ENCODE peak calls at places on chromosomes 6 and 20, in five cellular contexts. Z, P, A, X and J are unnamed samples.

GRCh38 chr6:72422126-72422680 is 199.7 kb upstream of the KCNQ5 start:
- DNase-seq in Z (no peak), P (no peak), A (no peak), X (no peak), J (no peak)

GRCh38 chr6:43972915-43973304 is 154.3 kb downstream of the MRPL14 start:
- DNase-seq in Z (peak), P (peak), A (peak), X (peak), J (peak)

GRCh38 chr6:170022827-170023619 is 267.9 kb downstream of the DLL1 start:
- DNase-seq in Z (peak), P (peak), A (no peak), X (no peak), J (no peak)

GRCh38 chr20:34030453-34030852 is 36.7 kb downstream of the RALY start:
- DNase-seq in Z (no peak), P (no peak), A (no peak), X (no peak), J (no peak)

GRCh38 chr6:117188627-117189201 is 76.6 kb upstream of the VGLL2 start:
- DNase-seq in Z (no peak), P (no peak), A (no peak), X (no peak), J (no peak)

GRCh38 chr6:2877057-2877882 is 25.8 kb downstream of the SERPINB9 start:
- DNase-seq in Z (no peak), P (no peak), A (no peak), X (no peak), J (peak)

GRCh38 chr20:14312001-14312400 is 25.4 kb downstream of the FLRT3 start:
- DNase-seq in Z (no peak), P (no peak), A (no peak), X (no peak), J (no peak)

GRCh38 chr6:87393026-87393622 is 14.6 kb upstream of the CFAP206 start:
- DNase-seq in Z (no peak), P (no peak), A (peak), X (no peak), J (no peak)

GRCh38 chr6:37303891-37304503 is 46.1 kb upstream of the TMEM217 start:
- DNase-seq in Z (no peak), P (no peak), A (no peak), X (no peak), J (no peak)

GRCh38 chr6:35213161-35213823 is 464 bp upstream of the SCUBE3 start:
- DNase-seq in Z (no peak), P (no peak), A (no peak), X (no peak), J (no peak)

GRCh38 chr6:113031591-113031990 is 684.5 kb downstream of the RFPL4B start:
- DNase-seq in Z (no peak), P (no peak), A (no peak), X (no peak), J (no peak)

GRCh38 chr6:53646606-53647005 is 18.9 kb downstream of the KLHL31 start:
- DNase-seq in Z (no peak), P (no peak), A (no peak), X (no peak), J (no peak)

GRCh38 chr20:15702161-15702560 is 871.1 kb downstream of the KIF16B start:
- DNase-seq in Z (no peak), P (no peak), A (no peak), X (no peak), J (no peak)

GRCh38 chr6:69801711-69802110 is 4.9 kb upstream of the LMBRD1 start:
- DNase-seq in Z (no peak), P (no peak), A (no peak), X (no peak), J (no peak)
- H3K27ac ChIP-seq in Z (no peak), P (no peak), A (no peak), X (no peak), J (no peak)

GRCh38 chr20:62136283-62137091 is 6.7 kb downstream of the PSMA7 start:
- DNase-seq in Z (peak), P (no peak), A (peak), X (no peak), J (peak)
- TF ChIP-seq POLR2A in Z (no peak), P (no peak), A (no peak), X (no peak), J (no peak)

GRCh38 chr20:53321596-53321995 is 272.0 kb downstream of the ZNF217 start:
- DNase-seq in Z (no peak), P (no peak), A (no peak), X (no peak), J (no peak)
- TF ChIP-seq CTCF in Z (no peak), P (no peak), A (no peak), X (no peak), J (no peak)

GRCh38 chr20:32523613-32524218 is 61.4 kb downstream of the NOL4L start:
- DNase-seq in Z (no peak), P (no peak), A (no peak), X (no peak), J (no peak)
- H3K27ac ChIP-seq in Z (no peak), P (no peak), A (no peak), X (no peak), J (no peak)

GRCh38 chr20:378961-379336 is 1.6 kb upstream of the TRIB3 start:
- DNase-seq in Z (no peak), P (peak), A (no peak), X (no peak), J (no peak)

GRCh38 chr20:380763-381580 is 412 bp downstream of the TRIB3 start:
- DNase-seq in Z (peak), P (peak), A (peak), X (no peak), J (peak)

GRCh38 chr20:383889-384288 is 3.3 kb downstream of the TRIB3 start:
- DNase-seq in Z (no peak), P (no peak), A (no peak), X (no peak), J (no peak)

GRCh38 chr20:382291-383115 is 1.9 kb downstream of the TRIB3 start:
- DNase-seq in Z (no peak), P (no peak), A (no peak), X (no peak), J (no peak)

DNA sequence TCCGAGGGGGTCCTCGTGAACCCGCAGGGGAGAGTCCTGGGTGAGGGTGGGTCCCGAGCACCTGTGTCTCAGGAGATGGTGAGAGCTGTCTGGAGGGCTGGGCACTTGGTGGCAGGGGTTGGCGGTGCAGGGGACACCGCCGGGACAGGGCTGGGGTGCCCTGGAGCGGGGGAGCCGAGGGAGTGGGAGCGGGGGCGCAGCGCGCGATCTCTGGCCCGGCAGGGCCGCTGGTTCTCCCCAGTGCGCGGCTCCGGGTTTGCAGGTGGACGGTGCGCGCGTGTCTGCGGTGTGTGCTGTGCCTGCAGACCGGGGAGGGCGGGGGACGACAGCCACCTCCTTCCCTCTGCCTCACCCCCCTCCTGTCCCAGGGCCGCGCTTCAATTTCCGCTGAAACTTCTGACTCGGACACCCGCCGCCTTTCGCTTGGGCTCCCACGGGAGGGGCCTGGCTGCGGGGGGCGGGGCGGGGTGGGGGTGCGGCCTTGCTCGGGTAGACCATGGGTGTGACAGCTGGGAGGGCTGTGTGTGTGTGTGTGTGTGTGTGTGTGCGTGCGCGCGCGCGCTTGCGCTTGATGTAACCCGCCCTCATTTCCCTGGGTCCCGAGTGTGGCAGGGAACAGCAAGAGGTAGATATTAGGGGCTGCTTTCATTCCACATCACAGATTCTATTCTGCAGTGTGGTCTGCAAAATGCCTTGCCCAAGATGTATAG is 1.2 kb downstream of the TRIB3 start:
- DNase-seq in Z (peak), P (peak), A (peak), X (peak), J (peak)
- TF ChIP-seq POLR2A in Z (no peak), P (no peak), A (peak), X (peak), J (peak)

GRCh38 chr20:58150772-58151171 is 77.7 kb downstream of the ANKRD60 start:
- DNase-seq in Z (no peak), P (no peak), A (no peak), X (no peak), J (no peak)

GRCh38 chr20:58160451-58161051 is 67.9 kb downstream of the ANKRD60 start:
- DNase-seq in Z (no peak), P (no peak), A (no peak), X (no peak), J (no peak)

GRCh38 chr20:58153121-58153520 is 75.3 kb downstream of the ANKRD60 start:
- DNase-seq in Z (no peak), P (no peak), A (no peak), X (no peak), J (peak)

GRCh38 chr20:58154106-58154505 is 74.3 kb downstream of the ANKRD60 start:
- DNase-seq in Z (no peak), P (no peak), A (no peak), X (no peak), J (no peak)

DNA sequence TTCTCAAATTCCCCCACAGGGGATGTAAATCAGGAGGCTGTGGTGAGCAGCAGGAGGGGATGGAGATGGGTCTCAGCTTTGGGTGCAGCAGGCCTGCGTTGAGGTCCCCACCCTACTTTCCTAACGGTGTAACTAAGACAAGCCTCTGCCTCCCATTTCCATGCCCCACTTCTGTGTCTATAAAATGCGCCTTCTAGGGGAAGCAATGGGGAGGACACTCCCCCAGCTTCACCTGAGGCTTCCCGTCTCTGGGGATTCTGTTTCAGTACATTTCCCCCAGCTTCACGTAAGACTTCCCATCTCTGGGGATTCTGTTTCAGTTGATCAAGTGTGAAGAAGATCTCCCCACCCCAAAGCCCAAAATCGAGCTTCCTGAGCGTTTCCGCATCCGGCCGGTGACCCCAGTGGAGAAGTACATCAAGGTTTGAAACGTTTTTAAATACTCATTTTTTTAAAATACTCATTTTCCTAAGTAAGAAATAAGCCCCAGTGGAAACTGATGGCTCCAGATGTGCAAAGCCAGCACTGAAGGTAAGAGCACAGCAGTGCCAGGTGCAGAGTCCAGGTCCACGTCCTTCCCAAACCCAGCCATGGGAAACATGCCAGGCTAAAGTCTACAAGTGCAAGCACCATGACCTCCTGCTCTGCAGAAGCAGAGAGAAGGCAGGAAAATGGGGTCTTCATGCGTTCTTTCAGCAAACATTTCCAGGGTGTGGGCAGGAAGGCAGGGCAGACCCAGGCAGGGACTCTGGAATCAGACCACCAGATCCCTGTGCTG is 73.1 kb downstream of the ANKRD60 start:
- DNase-seq in Z (no peak), P (no peak), A (no peak), X (no peak), J (peak)
- TF ChIP-seq CTCF in Z (no peak), P (no peak), A (no peak), X (no peak), J (no peak)

GRCh38 chr6:33885121-33886057 is 81.6 kb upstream of the MLN start:
- DNase-seq in Z (no peak), P (no peak), A (no peak), X (no peak), J (peak)
- H3K27ac ChIP-seq in Z (peak), P (no peak), A (peak), X (no peak), J (no peak)

DNA sequence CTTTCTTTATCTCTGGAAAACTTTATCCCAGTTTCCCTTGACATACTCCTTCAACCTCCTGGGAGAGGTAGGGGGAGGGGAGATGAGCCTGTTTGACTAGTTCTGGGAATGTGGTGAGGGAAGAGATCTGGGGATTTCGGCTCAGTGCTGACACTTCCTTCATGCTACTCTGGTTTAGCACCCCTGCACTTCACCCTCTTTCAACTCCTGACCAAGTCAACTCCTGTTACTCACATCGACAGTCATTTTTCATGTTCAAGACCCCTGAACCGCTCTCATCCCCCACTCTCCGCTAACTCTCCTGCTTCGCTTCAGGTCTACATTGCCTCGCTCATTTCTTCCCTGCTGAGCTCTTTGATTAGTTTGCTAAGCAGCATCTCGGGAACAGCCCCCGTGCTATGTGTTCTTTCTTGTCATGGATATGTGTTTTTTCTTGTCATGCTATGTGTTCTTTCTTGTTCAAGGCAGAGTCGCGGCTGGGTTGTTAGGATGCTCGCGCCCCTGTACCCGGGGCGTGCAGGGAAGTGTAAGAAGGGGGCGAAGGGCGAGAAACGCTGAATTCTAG is 16.6 kb upstream of the TRIM27 start:
- DNase-seq in Z (no peak), P (no peak), A (peak), X (no peak), J (no peak)
- TF ChIP-seq POLR2A in Z (no peak), P (no peak), A (no peak), X (no peak), J (no peak)

GRCh38 chr20:45545754-45546453 is 1.3 kb downstream of the EPPIN start:
- DNase-seq in Z (no peak), P (no peak), A (no peak), X (no peak), J (no peak)
- TF ChIP-seq CTCF in Z (no peak), P (peak), A (peak), X (no peak), J (peak)

DNA sequence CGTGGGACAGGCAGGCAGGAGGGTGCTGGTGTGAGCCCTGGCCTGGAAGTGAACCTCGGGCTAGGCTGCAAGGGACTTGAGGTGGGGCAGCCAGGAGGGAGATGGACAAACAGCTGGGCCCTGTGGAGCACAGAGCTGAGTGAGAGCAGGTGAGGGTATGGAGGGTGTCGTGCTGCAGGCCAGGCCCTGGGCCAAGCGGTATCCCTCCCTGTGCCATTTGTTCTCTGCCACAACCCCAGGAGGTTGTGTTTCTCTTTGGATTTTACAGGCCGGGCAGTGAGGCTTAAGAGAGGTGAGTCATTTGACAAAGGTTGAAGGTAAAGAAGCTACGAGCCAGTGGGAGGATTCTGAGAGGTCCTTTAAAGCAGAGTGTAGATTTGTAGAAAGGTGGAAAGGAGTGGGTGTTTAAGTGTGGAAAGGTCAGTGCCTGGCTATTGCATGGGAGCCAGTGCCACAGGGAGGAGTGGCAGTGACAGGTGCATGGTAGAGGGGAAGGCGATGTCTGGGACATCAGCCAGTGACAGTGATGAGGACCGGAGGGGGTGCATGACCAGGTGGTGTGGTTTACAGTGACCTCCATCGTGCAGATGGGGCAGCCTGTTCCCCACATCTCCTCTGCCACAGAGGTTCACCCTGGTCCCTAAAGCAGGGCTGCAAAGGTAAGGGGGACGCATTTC is 39.8 kb downstream of the GMPR start:
- DNase-seq in Z (no peak), P (no peak), A (no peak), X (peak), J (no peak)
- H3K27ac ChIP-seq in Z (peak), P (peak), A (no peak), X (peak), J (no peak)